ENCODE peak calls at places on chromosomes 1 and 21, in nine cellular contexts. V is prostate gland, U is epithelial cell of proximal tubule, B is MM.1S, H is A549, G is HFF-Myc, C is kidney epithelial cell, A is tibial nerve, N is spleen. X is an unnamed sample.

GRCh38 chr1:54105080-54105479 is 47.7 kb downstream of the CDCP2 start:
- DNase-seq in V (no peak), U (no peak), B (no peak), H (no peak), G (no peak), C (no peak), A (no peak), N (no peak), X (no peak)

GRCh38 chr1:25253911-25254310 is 6.7 kb upstream of the RSRP1 start:
- DNase-seq in V (no peak), U (no peak), B (no peak), H (no peak), G (no peak), C (no peak), A (no peak), N (no peak), X (no peak)

GRCh38 chr1:29502225-29502755 is 266.0 kb downstream of the PTPRU start:
- DNase-seq in V (no peak), U (no peak), B (no peak), H (no peak), G (no peak), C (no peak), A (no peak), N (no peak), X (no peak)

GRCh38 chr1:117615474-117615873 is 9.6 kb downstream of the TENT5C start:
- DNase-seq in V (no peak), U (no peak), B (peak), H (no peak), G (no peak), C (no peak), A (no peak), N (peak), X (no peak)

GRCh38 chr1:197865809-197866208 is 36.6 kb upstream of the C1orf53 start:
- DNase-seq in V (no peak), U (no peak), B (no peak), H (no peak), G (no peak), C (no peak), A (no peak), N (no peak), X (no peak)

GRCh38 chr21:31555741-31556191 is 103.7 kb upstream of the SOD1 start:
- DNase-seq in V (no peak), U (no peak), B (no peak), H (no peak), G (no peak), C (no peak), A (no peak), N (no peak), X (peak)

GRCh38 chr1:205013683-205014367 is 29.2 kb upstream of the CNTN2 start:
- DNase-seq in V (peak), U (no peak), B (no peak), H (no peak), G (peak), C (no peak), A (no peak), N (no peak), X (no peak)

GRCh38 chr21:45264919-45265515 is 22.7 kb downstream of the POFUT2 start:
- DNase-seq in V (no peak), U (no peak), B (no peak), H (no peak), G (no peak), C (no peak), A (no peak), N (peak), X (no peak)

GRCh38 chr1:101520302-101520701 is 283.5 kb downstream of the S1PR1 start:
- DNase-seq in V (no peak), U (no peak), B (peak), H (peak), G (peak), C (no peak), A (no peak), N (no peak), X (no peak)

GRCh38 chr1:209576798-209577197 is 6.7 kb upstream of the CAMK1G start:
- DNase-seq in V (peak), U (no peak), B (peak), H (peak), G (peak), C (no peak), A (peak), N (peak), X (peak)

GRCh38 chr1:1127551-1128451 is 11.9 kb upstream of the C1orf159 start:
- DNase-seq in V (no peak), U (no peak), B (no peak), H (no peak), G (no peak), C (no peak), A (no peak), N (no peak), X (no peak)

GRCh38 chr1:198725090-198725489 is 86.2 kb downstream of the PTPRC start:
- DNase-seq in V (no peak), U (no peak), B (no peak), H (no peak), G (no peak), C (no peak), A (no peak), N (no peak), X (no peak)

GRCh38 chr1:190754769-190755168 is 277.1 kb upstream of the BRINP3 start:
- DNase-seq in V (no peak), U (no peak), B (no peak), H (peak), G (no peak), C (no peak), A (no peak), N (no peak), X (no peak)

GRCh38 chr1:43293896-43294760 is 6.7 kb upstream of the TIE1 start:
- DNase-seq in V (peak), U (peak), B (no peak), H (no peak), G (peak), C (peak), A (no peak), N (no peak), X (no peak)

GRCh38 chr1:235953801-235954200 is 87.1 kb upstream of the LYST start:
- DNase-seq in V (no peak), U (peak), B (no peak), H (no peak), G (peak), C (peak), A (no peak), N (no peak), X (no peak)

GRCh38 chr21:25360593-25360992 is 246.7 kb downstream of the MRPL39 start:
- DNase-seq in V (no peak), U (no peak), B (no peak), H (no peak), G (no peak), C (no peak), A (no peak), N (no peak), X (no peak)

GRCh38 chr1:113042336-113043143 is 30.5 kb upstream of the LRIG2 start:
- DNase-seq in V (peak), U (peak), B (peak), H (peak), G (peak), C (peak), A (peak), N (peak), X (peak)

GRCh38 chr1:175089319-175089718 is 21.7 kb downstream of the TNN start:
- DNase-seq in V (no peak), U (no peak), B (no peak), H (no peak), G (no peak), C (no peak), A (no peak), N (no peak), X (no peak)

GRCh38 chr1:201361652-201362504 is 15.6 kb downstream of the TNNT2 start:
- DNase-seq in V (peak), U (no peak), B (peak), H (peak), G (no peak), C (no peak), A (no peak), N (peak), X (peak)

GRCh38 chr1:48687271-48688045 is 89.2 kb downstream of the BEND5 start:
- DNase-seq in V (no peak), U (no peak), B (no peak), H (no peak), G (no peak), C (peak), A (no peak), N (no peak), X (no peak)

GRCh38 chr1:100456880-100457279 is 81.1 kb upstream of the GPR88 start:
- DNase-seq in V (no peak), U (no peak), B (no peak), H (no peak), G (no peak), C (no peak), A (no peak), N (no peak), X (no peak)

GRCh38 chr1:113456967-113457366 is 66.7 kb downstream of the MAGI3 start:
- DNase-seq in V (peak), U (peak), B (no peak), H (peak), G (peak), C (peak), A (peak), N (no peak), X (no peak)

GRCh38 chr1:181676269-181676668 is 193.0 kb downstream of the CACNA1E start:
- DNase-seq in V (no peak), U (no peak), B (peak), H (peak), G (no peak), C (no peak), A (peak), N (no peak), X (no peak)

GRCh38 chr1:92843429-92844352 is 11.9 kb downstream of the RPL5 start:
- DNase-seq in V (no peak), U (no peak), B (no peak), H (no peak), G (no peak), C (no peak), A (no peak), N (no peak), X (no peak)

GRCh38 chr1:227845519-227845918 is 30.0 kb downstream of the PRSS38 start:
- DNase-seq in V (no peak), U (no peak), B (no peak), H (no peak), G (no peak), C (no peak), A (no peak), N (no peak), X (no peak)

GRCh38 chr1:41383094-41383852 is 22.0 kb downstream of the FOXO6 start:
- DNase-seq in V (no peak), U (no peak), B (no peak), H (no peak), G (no peak), C (no peak), A (no peak), N (no peak), X (no peak)

GRCh38 chr1:225861834-225862580 is 20.2 kb downstream of the TMEM63A start:
- DNase-seq in V (no peak), U (no peak), B (no peak), H (no peak), G (no peak), C (no peak), A (no peak), N (no peak), X (no peak)

GRCh38 chr1:227560814-227561213 is 2.5 kb upstream of the ZNF678 start:
- DNase-seq in V (no peak), U (no peak), B (no peak), H (no peak), G (no peak), C (no peak), A (no peak), N (no peak), X (no peak)

GRCh38 chr1:232899278-232899677 is 51.1 kb upstream of the NTPCR start:
- DNase-seq in V (no peak), U (no peak), B (no peak), H (no peak), G (no peak), C (no peak), A (no peak), N (no peak), X (no peak)

DNA sequence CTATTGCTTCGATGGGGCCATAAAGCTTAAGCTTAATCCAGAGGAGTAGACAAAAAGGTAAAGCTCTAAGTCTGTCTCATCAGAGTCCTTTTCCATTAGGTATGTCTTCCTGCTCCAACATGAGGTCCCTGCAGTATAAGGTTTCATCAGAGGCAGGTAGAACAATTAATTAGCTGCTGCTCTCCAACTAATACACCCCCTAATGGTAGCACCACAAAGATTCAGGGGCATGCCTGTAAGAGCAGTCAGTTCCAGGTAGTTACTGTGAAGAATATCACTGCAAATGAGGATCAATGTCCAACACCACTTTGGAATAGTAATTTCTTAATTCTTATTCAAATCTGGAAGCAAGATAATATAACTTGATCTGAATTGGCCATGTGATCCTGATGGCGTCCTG is 160.3 kb upstream of the ESRRG start:
- DNase-seq in V (no peak), U (no peak), B (no peak), H (no peak), G (no peak), C (no peak), A (no peak), N (no peak), X (no peak)
- TF ChIP-seq CTCF in V (no peak), U (no peak), B (no peak), H (no peak), G (no peak), C (no peak), A (no peak), N (no peak), X (no peak)

DNA sequence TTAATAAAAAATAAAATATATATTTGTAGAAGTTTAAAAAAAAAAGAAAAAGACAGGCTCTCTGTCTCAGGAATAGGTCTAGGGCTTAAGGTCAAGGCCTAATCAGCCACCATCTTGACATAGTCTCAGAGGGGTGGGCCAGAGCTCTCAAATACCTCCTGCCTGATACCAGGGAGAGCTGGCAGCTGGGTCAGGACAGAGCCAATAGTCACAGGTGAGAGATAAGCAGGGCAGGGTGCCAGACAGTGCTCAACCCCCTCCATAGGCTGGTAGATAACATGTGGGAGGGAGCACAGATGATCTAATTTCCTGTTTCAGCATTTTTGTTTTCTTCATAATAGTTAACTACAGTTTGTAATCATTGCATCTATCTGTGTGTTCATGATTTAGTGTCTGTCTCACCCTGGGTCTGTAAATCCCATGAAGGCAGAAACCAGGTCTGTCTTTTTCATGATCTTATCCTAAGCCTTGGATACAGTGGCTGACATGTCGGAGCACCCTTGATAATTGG is 152.0 kb upstream of the GRIK3 start:
- DNase-seq in V (no peak), U (no peak), B (no peak), H (no peak), G (no peak), C (no peak), A (no peak), N (no peak), X (no peak)
- H3K4me3 ChIP-seq in V (no peak), U (no peak), B (no peak), H (no peak), G (no peak), C (no peak), A (no peak), N (no peak), X (no peak)

GRCh38 chr21:18801468-18801867 is 397.9 kb upstream of the TMPRSS15 start:
- DNase-seq in V (no peak), U (no peak), B (peak), H (peak), G (no peak), C (no peak), A (no peak), N (no peak), X (no peak)
- TF ChIP-seq CTCF in V (no peak), U (no peak), B (peak), H (no peak), G (no peak), C (peak), A (no peak), N (no peak), X (peak)

GRCh38 chr21:28923439-28923975 is 69.2 kb downstream of the LTN1 start:
- DNase-seq in V (no peak), U (no peak), B (no peak), H (no peak), G (no peak), C (no peak), A (no peak), N (no peak), X (no peak)

GRCh38 chr21:28927122-28927521 is 65.6 kb downstream of the LTN1 start:
- DNase-seq in V (no peak), U (no peak), B (no peak), H (no peak), G (no peak), C (no peak), A (no peak), N (no peak), X (no peak)

DNA sequence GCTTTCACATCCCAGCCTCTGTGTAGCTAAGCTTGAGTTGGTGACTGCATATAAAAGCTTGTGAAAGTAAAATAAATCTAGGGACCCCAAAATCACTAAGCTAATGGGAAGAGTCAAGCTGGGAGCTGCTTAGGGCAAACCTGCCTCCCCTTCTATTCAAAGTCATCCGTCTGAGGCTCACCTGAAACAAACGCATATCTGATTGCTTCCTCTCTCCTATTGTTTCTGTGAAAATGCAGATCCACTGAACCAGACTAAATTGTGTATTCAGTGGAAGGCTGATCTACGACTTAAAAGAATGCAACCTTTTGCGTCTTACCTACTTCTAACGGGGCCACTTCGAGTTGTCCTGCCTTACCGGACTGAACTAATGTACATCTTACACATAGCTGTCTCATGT is 70.3 kb downstream of the LTN1 start:
- DNase-seq in V (no peak), U (no peak), B (no peak), H (no peak), G (no peak), C (no peak), A (no peak), N (no peak), X (no peak)
- H3K4me3 ChIP-seq in V (no peak), U (no peak), B (no peak), H (no peak), G (no peak), C (no peak), A (no peak), N (no peak), X (no peak)

DNA sequence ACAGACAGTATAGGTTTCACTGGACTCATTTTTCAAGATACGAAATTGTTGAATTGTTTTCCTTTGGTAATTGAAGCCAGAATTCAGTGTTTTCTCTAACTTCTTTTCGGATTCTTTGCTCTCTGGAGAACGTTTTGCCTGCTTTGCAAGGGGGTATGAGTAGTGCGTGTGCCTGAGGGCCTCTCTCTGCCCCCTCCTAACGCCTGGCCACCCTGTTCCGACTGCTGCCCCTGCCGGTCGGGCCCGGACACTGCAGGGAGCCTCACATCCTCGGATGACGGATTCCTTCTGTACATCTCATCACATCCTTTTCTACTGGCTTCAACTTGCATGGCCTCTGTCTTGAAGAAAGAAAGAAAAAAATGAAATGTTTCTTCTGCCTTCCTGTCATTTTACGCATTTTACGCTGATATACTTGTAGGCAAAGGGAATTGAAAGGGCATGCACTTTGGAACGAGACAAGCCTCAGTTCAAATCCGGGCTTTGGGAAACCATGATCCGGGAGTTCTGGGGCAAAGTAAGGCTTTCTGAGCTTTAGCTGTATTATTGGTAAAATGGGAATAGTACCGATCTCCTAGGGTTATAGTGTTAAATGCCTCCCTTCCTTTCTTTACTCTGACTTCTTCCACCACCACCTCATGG is 65.1 kb downstream of the DISC1 start:
- DNase-seq in V (no peak), U (no peak), B (no peak), H (peak), G (no peak), C (no peak), A (peak), N (no peak), X (no peak)
- TF ChIP-seq CTCF in V (peak), U (peak), B (peak), H (peak), G (peak), C (peak), A (peak), N (peak), X (peak)

GRCh38 chr1:240468616-240469015 is 143.3 kb downstream of the GREM2 start:
- DNase-seq in V (no peak), U (no peak), B (no peak), H (no peak), G (no peak), C (no peak), A (peak), N (no peak), X (no peak)
- H3K4me3 ChIP-seq in V (no peak), U (no peak), B (no peak), H (no peak), G (no peak), C (no peak), A (no peak), N (no peak), X (no peak)

X was measured in upper lobe of right lung.